ENCODE peak calls at places on chromosomes 12 and 14, in six cellular contexts. U, H, Y, T, J and L are unnamed samples.

GRCh38 chr14:66476964-66477363 is 9.2 kb upstream of the CCDC196 start:
- DNase-seq in T (peak), Y (no peak), H (no peak), J (no peak), U (no peak), L (no peak)

GRCh38 chr12:94304566-94305061 is 155.1 kb downstream of the CEP83 start:
- DNase-seq in T (peak), J (no peak), U (peak), Y (no peak), H (peak), L (no peak)

GRCh38 chr12:132142679-132143327 is 1.3 kb downstream of the DDX51 start:
- DNase-seq in Y (peak), J (no peak), U (no peak), H (no peak), T (no peak), L (no peak)

GRCh38 chr14:103207038-103207403 is 83.8 kb downstream of the TNFAIP2 start:
- DNase-seq in H (no peak), Y (no peak), U (peak), J (no peak), T (peak), L (peak)

GRCh38 chr14:50342211-50343080 is 30.3 kb downstream of the DMAC2L start:
- DNase-seq in T (peak), Y (peak), H (no peak), U (peak), J (no peak), L (peak)

GRCh38 chr12:124737772-124738635 is 125.7 kb downstream of the SCARB1 start:
- DNase-seq in Y (no peak), U (no peak), H (no peak), J (no peak), T (no peak), L (no peak)

GRCh38 chr12:80469681-80470080 is 25.6 kb downstream of the PTPRQ start:
- DNase-seq in J (no peak), T (peak), U (no peak), H (no peak), Y (no peak), L (no peak)

GRCh38 chr14:34931206-34931605 is 51.6 kb upstream of the SRP54 start:
- DNase-seq in U (no peak), J (peak), T (peak), H (no peak), Y (no peak), L (no peak)

GRCh38 chr14:104248203-104249055 is 110.0 kb downstream of the KIF26A start:
- DNase-seq in Y (no peak), H (no peak), U (no peak), J (no peak), T (no peak), L (no peak)

GRCh38 chr12:6469092-6469491 is 1.4 kb downstream of the VAMP1 start:
- DNase-seq in H (no peak), J (no peak), U (no peak), Y (no peak), T (no peak), L (no peak)

GRCh38 chr12:53044052-53044581 is 5.7 kb upstream of the TNS2 start:
- DNase-seq in H (no peak), Y (no peak), T (peak), U (no peak), J (no peak), L (no peak)

GRCh38 chr14:51208982-51209381 is 31.1 kb upstream of the TMX1 start:
- DNase-seq in H (no peak), Y (no peak), J (no peak), T (no peak), U (no peak), L (no peak)

GRCh38 chr12:1572731-1573130 is 21.6 kb downstream of the FBXL14 start:
- DNase-seq in J (no peak), T (no peak), U (no peak), Y (no peak), H (no peak), L (no peak)

GRCh38 chr12:40980346-40981005 is 207.6 kb upstream of the PDZRN4 start:
- DNase-seq in Y (no peak), H (no peak), U (no peak), J (no peak), T (no peak), L (no peak)

GRCh38 chr14:103685276-103686211 is 29.7 kb downstream of the XRCC3 start:
- DNase-seq in H (no peak), J (no peak), T (no peak), Y (no peak), U (no peak), L (no peak)

GRCh38 chr12:98373982-98374381 is 141.4 kb upstream of the TMPO start:
- DNase-seq in H (no peak), Y (no peak), U (no peak), T (peak), J (no peak), L (no peak)

GRCh38 chr12:94761559-94761958 is 111.2 kb upstream of the TMCC3 start:
- DNase-seq in J (no peak), T (peak), H (peak), U (no peak), Y (no peak), L (peak)

GRCh38 chr12:57090924-57091632 is 2.2 kb downstream of the NAB2 start:
- DNase-seq in U (no peak), H (no peak), T (peak), Y (no peak), J (no peak), L (no peak)

GRCh38 chr14:100051543-100051942 is 13.7 kb upstream of the EVL start:
- DNase-seq in J (no peak), U (no peak), T (no peak), H (no peak), Y (no peak), L (no peak)

DNA sequence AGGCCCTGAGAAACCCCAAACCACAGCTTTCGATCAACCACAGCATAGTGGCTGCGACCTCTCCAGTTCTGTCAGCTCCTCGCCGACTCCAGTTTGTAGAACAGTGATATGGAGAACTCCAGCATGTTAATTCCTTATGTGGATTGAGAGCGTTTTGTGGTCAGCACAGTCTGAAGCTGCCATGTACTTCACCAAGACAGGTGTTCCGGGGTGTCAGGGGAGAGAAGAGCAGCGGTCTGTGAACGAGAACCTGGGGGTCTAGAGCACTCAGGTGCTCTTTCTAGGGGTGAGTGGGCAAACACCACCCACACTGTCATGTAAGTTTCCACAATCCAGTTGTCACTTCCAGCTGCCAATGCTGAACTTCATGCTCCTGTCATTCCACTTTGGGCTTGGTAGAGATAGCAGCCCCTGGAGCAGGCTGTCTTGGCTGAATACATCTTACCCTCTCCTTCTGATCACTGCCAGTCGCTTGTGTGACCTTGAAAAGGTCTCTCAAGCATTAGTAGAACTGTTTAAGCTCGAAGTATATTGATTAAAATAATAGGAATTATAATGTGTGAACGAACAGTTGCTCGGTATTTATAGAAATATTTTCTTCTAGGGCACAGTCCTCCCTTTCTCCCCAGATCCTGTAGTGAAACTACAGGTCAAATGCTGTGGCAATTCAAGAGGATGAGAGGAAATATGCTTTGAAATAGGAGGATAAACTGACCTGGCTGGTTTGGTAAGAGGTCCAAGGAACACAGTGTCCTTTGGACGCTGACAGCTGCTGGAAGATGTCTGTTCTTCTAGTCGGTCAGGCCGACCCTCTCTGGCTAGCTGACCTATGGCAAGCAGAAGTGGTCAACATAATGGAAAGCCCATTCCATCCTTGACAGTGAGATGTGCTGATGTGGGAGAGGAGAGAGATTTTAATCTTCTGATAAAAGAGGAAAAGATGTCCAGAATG is 15.8 kb upstream of the MAX start:
- DNase-seq in T (no peak), Y (no peak), J (no peak), U (peak), H (no peak), L (no peak)
- H3K4me3 ChIP-seq in T (no peak), Y (no peak), J (no peak), U (no peak), H (no peak), L (no peak)

DNA sequence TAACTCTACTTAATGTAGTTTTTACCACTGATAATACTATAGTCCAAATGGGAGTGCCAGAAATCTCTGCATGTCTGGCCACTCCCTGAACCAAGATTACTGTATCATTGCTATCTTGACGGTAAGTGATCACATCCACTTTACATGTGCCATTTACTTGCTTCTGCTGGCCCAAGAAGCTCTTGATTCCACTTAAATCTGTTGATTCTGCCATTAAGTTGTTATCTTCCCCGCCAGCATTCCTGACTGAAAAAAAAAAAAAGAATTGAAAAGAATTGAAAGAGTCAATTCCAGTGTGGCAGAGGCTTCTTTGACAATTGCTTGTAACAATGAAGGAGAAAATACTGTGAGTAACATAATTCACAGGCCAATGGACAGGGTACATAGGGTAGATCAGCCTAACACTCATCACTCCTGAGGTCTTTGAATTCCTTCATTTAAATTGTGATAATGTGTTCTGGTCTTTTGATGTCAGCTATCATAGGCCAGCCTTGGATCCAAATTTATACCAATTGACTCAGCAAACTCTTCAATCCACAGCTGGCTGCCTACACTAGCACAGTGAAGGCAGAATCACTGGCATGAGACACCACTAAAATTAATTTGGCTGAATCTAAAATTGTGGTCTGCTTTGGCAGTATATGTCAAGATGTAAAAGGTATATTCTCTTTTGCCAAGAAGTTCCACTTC is 665.2 kb upstream of the FLRT2 start:
- DNase-seq in T (no peak), J (no peak), H (no peak), Y (no peak), U (peak), L (peak)
- H3K4me3 ChIP-seq in T (no peak), J (no peak), H (no peak), Y (no peak), U (no peak), L (no peak)

DNA sequence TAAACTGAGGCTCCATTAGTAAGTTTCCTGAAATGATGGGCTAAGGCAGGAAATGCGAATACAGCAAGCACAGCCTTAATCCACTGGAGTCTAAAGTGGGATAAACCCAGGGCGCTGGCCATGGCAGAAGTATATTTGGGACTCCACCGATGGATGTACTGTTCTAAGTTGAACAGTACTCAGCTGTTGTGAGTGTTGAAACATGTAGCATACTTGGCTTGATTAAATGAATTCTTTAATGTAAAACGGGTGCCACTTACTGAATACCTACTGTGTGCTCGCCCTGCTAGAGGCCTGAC is 1.0 kb downstream of the SSPN start:
- DNase-seq in J (no peak), H (no peak), U (no peak), T (peak), Y (no peak), L (no peak)
- H3K4me3 ChIP-seq in J (no peak), H (peak), U (peak), T (peak), Y (peak), L (no peak)

GRCh38 chr12:30707628-30708342 is 12.1 kb upstream of the IPO8 start:
- DNase-seq in U (no peak), Y (no peak), H (no peak), J (no peak), T (no peak), L (no peak)
- H3K4me3 ChIP-seq in U (no peak), Y (no peak), H (no peak), J (no peak), T (no peak), L (no peak)

GRCh38 chr12:13282861-13283260 is 86.3 kb downstream of the EMP1 start:
- DNase-seq in T (no peak), J (no peak), Y (no peak), U (no peak), H (no peak), L (no peak)

GRCh38 chr12:13275366-13275765 is 78.8 kb downstream of the EMP1 start:
- DNase-seq in J (no peak), T (no peak), Y (no peak), H (no peak), U (no peak), L (no peak)

GRCh38 chr12:13273850-13274249 is 77.3 kb downstream of the EMP1 start:
- DNase-seq in Y (no peak), H (no peak), T (peak), J (no peak), U (no peak), L (no peak)

GRCh38 chr12:13277278-13277677 is 80.8 kb downstream of the EMP1 start:
- DNase-seq in T (no peak), J (no peak), Y (no peak), U (no peak), H (no peak), L (no peak)

DNA sequence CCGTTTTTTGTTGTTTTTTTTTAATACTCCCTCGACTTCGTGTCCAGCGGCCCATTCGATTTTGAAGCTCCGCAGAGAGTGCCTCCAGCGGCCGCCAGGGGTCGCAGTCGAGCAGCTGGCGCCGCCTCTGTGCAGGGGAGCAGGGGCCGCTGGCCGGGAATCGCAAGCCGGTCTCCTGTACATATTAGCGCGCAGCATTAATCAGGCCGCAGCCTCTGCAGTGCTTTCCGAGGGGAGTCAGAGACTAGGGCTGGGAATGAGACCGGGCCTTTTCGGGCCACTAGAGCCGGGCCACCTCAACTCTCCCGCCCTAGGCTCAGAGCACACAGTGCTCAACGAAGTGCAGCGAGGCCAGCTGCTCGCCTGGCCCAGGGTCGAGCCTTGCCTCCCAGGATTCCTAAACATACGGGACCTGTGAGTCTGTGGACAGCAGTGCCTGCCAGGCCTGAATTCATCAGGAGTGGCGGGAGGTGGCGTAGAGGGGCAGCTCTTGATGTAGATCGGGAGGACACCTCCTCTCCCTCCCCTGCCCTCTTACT is 81.8 kb downstream of the EMP1 start:
- DNase-seq in T (peak), Y (peak), J (peak), U (peak), H (peak), L (peak)
- H3K4me3 ChIP-seq in T (no peak), Y (no peak), J (no peak), U (no peak), H (peak), L (no peak)

DNA sequence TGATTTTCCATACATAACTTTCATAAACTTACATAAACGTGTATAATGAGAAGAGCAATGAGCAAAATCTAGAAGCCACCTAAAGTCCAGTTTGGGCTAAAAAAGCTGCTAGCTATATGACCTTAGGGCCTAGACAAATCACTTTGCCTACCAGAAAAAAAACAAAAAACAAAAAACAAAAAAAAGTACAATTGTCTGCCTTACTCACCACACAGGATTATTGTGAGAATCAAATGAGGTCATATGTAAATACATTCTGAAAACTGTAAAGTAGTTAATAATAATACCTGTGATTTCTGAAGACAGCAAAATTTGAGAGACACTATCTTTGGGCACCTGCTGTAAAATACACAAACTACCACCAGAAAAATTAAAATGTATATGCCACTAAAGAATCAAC is 4.2 kb downstream of the ATP2B1 start:
- DNase-seq in U (no peak), T (peak), J (no peak), H (no peak), Y (no peak), L (no peak)
- H3K4me3 ChIP-seq in U (no peak), T (no peak), J (no peak), H (no peak), Y (no peak), L (no peak)